ENCODE peak calls at places on chromosomes 1 and 21, in four cellular contexts. R is GOT3; W is NCI-H345; O is activated CD4-positive, alpha-beta T cell treated with anti-CD3 and anti-CD28 coated beads, Interleukin-2, amount 50 U/mL, for 48 hours. U is an unnamed sample.

GRCh38 chr1:182601926-182602325 is 2.3 kb downstream of the RGS16 start:
- DNase-seq in O (no peak), W (no peak), R (no peak), U (no peak)

GRCh38 chr1:33280091-33280661 is 23.9 kb downstream of the ZNF362 start:
- DNase-seq in O (no peak), W (no peak), R (no peak), U (no peak)

GRCh38 chr1:64140596-64140995 is 62.8 kb upstream of the UBE2U start:
- DNase-seq in W (no peak), O (no peak), R (no peak), U (no peak)

GRCh38 chr1:226482975-226483660 is 65.4 kb upstream of the STUM start:
- DNase-seq in W (no peak), R (no peak), O (no peak), U (no peak)

GRCh38 chr1:85992756-85993155 is 163.8 kb downstream of the COL24A1 start:
- DNase-seq in R (no peak), W (no peak), O (no peak), U (no peak)

GRCh38 chr1:235902638-235903542 is 36.2 kb upstream of the LYST start:
- DNase-seq in W (no peak), R (no peak), O (no peak), U (no peak)

GRCh38 chr1:6488602-6489382 is 2.7 kb downstream of the PLEKHG5 start:
- DNase-seq in R (no peak), O (no peak), W (no peak), U (no peak)

GRCh38 chr1:220012259-220012658 is 34.0 kb downstream of the EPRS1 start:
- DNase-seq in R (no peak), W (no peak), O (no peak), U (no peak)

GRCh38 chr1:28926629-28927441 is 12.5 kb downstream of the EPB41 start:
- DNase-seq in R (no peak), O (no peak), W (peak), U (no peak)

GRCh38 chr1:48084826-48085225 is 87.6 kb upstream of the TRABD2B start:
- DNase-seq in O (no peak), R (no peak), W (no peak), U (no peak)

GRCh38 chr1:109208847-109209463 is 4.8 kb upstream of the SARS1 start:
- DNase-seq in R (no peak), O (no peak), W (no peak), U (no peak)

GRCh38 chr1:206606867-206607266 is 5.4 kb downstream of the EIF2D start:
- DNase-seq in W (no peak), O (no peak), R (no peak), U (no peak)

GRCh38 chr1:108327534-108328462 is 83.9 kb upstream of the NBPF4 start:
- DNase-seq in O (no peak), R (no peak), W (no peak), U (peak)

GRCh38 chr1:25609921-25610320 is 6.7 kb upstream of the MAN1C1 start:
- DNase-seq in O (no peak), R (no peak), W (no peak), U (no peak)

GRCh38 chr1:17575786-17576584 is 36.5 kb downstream of the ARHGEF10L start:
- DNase-seq in W (no peak), O (no peak), R (no peak), U (peak)

GRCh38 chr1:158329807-158330206 is 1.5 kb downstream of the CD1B start:
- DNase-seq in R (no peak), O (peak), W (no peak), U (peak)

GRCh38 chr1:2987773-2988172 is 33.5 kb upstream of the ACTRT2 start:
- DNase-seq in O (no peak), R (no peak), W (no peak), U (no peak)

GRCh38 chr21:44703731-44704635 is 7.0 kb downstream of the KRTAP10-12 start:
- DNase-seq in R (no peak), O (no peak), W (no peak), U (no peak)

GRCh38 chr1:229716064-229716463 is 90.0 kb downstream of the URB2 start:
- DNase-seq in R (no peak), O (no peak), W (no peak), U (no peak)

GRCh38 chr1:97192872-97193572 is 471.4 kb downstream of the PTBP2 start:
- DNase-seq in O (no peak), W (no peak), R (no peak), U (no peak)

GRCh38 chr1:17010601-17011438 is 908 bp downstream of the ATP13A2 start:
- DNase-seq in O (peak), R (no peak), W (peak), U (peak)

GRCh38 chr1:162422662-162423375 is 10.9 kb upstream of the SH2D1B start:
- DNase-seq in W (no peak), O (no peak), R (no peak), U (no peak)

GRCh38 chr1:174999926-175000696 is at the start of gene CACYBP:
- DNase-seq in R (no peak), W (peak), O (no peak), U (peak)

GRCh38 chr1:155196103-155196892 is 11.4 kb downstream of the THBS3 start:
- DNase-seq in R (no peak), W (no peak), O (no peak), U (no peak)

GRCh38 chr1:174871886-174872285 is 127.9 kb upstream of the CACYBP start:
- DNase-seq in O (no peak), R (no peak), W (peak), U (no peak)

GRCh38 chr1:55938861-55939260 is 640.5 kb downstream of the PLPP3 start:
- DNase-seq in W (no peak), R (no peak), O (no peak), U (peak)

GRCh38 chr1:91476538-91477217 is 24.0 kb upstream of the CDC7 start:
- DNase-seq in R (no peak), O (no peak), W (no peak), U (no peak)

GRCh38 chr1:182444497-182444896 is 5.4 kb upstream of the RGSL1 start:
- DNase-seq in W (no peak), R (no peak), O (no peak), U (no peak)

GRCh38 chr1:54347955-54348699 is 58.1 kb downstream of the SSBP3 start:
- DNase-seq in W (peak), R (no peak), O (no peak), U (no peak)

GRCh38 chr1:35883681-35884155 is 709 bp downstream of the AGO1 start:
- DNase-seq in W (peak), R (no peak), O (peak), U (peak)

GRCh38 chr1:111599781-111600180 is 19.8 kb upstream of the RAP1A start:
- DNase-seq in O (no peak), W (no peak), R (no peak), U (no peak)

GRCh38 chr1:47592296-47592975 is 154.6 kb downstream of the FOXD2 start:
- DNase-seq in O (no peak), W (peak), R (no peak), U (no peak)

GRCh38 chr1:225877570-225877969 is 4.6 kb downstream of the TMEM63A start:
- DNase-seq in W (no peak), R (no peak), O (peak), U (peak)

GRCh38 chr1:23619299-23620188 is 60.2 kb upstream of the ID3 start:
- DNase-seq in W (peak), R (no peak), O (peak), U (peak)

GRCh38 chr1:173009597-173009996 is 41.1 kb downstream of the TNFSF18 start:
- DNase-seq in W (no peak), O (no peak), R (no peak), U (peak)

GRCh38 chr21:36854391-36854790 is 112.1 kb downstream of the HLCS start:
- DNase-seq in O (peak), R (no peak), W (peak), U (no peak)

GRCh38 chr1:200184196-200184595 is 156.7 kb downstream of the NR5A2 start:
- DNase-seq in O (no peak), W (peak), R (peak), U (peak)

GRCh38 chr1:155077346-155077745 is 1.3 kb upstream of the EFNA3 start:
- DNase-seq in O (no peak), R (no peak), W (no peak), U (no peak)